ENCODE peak calls at places on chromosome 6, in four cellular contexts. One of them, this sample, is unnamed.

GRCh38 chr6:64777941-64778785 is 928.9 kb downstream of the EYS start:
- DNase-seq in HepG2: no peak
- DNase-seq in GM12878: no peak
- DNase-seq in H1: no peak
- DNase-seq in this sample: no peak

GRCh38 chr6:11605507-11605905 is 68.0 kb downstream of the TMEM170B start:
- DNase-seq in GM12878: no peak
- DNase-seq in HepG2: no peak
- DNase-seq in H1: no peak
- DNase-seq in this sample: no peak

GRCh38 chr6:166381733-166382499 is 824 bp downstream of the MPC1 start:
- DNase-seq in H1: no peak
- DNase-seq in HepG2: peak; percentile 58
- DNase-seq in GM12878: peak; percentile 42
- DNase-seq in this sample: peak; percentile 63

GRCh38 chr6:57421503-57421902 is 104.1 kb downstream of the PRIM2 start:
- DNase-seq in H1: no peak
- DNase-seq in HepG2: no peak
- DNase-seq in GM12878: peak; percentile 24
- DNase-seq in this sample: no peak

GRCh38 chr6:137970368-137970767 is 103.3 kb downstream of the TNFAIP3 start:
- DNase-seq in H1: no peak
- DNase-seq in HepG2: no peak
- DNase-seq in GM12878: no peak
- DNase-seq in this sample: no peak

GRCh38 chr6:38572186-38572813 is 67.4 kb downstream of the BTBD9 start:
- DNase-seq in HepG2: no peak
- DNase-seq in GM12878: peak; percentile 41
- DNase-seq in H1: no peak
- DNase-seq in this sample: no peak

GRCh38 chr6:134875367-134875766 is 74.5 kb downstream of the ALDH8A1 start:
- DNase-seq in HepG2: no peak
- DNase-seq in GM12878: no peak
- DNase-seq in H1: no peak
- DNase-seq in this sample: no peak

GRCh38 chr6:118679293-118679692 is 27.9 kb upstream of the CEP85L start:
- DNase-seq in H1: no peak
- DNase-seq in GM12878: no peak
- DNase-seq in HepG2: no peak
- DNase-seq in this sample: no peak

GRCh38 chr6:44266347-44266746 is 996 bp upstream of the NFKBIE start:
- DNase-seq in GM12878: no peak
- DNase-seq in H1: no peak
- DNase-seq in HepG2: no peak
- DNase-seq in this sample: no peak

GRCh38 chr6:133854167-133854632 is 34.7 kb upstream of the TCF21 start:
- DNase-seq in HepG2: no peak
- DNase-seq in H1: no peak
- DNase-seq in GM12878: no peak
- DNase-seq in this sample: no peak

GRCh38 chr6:130577178-130577919 is 211.5 kb downstream of the TMEM200A start:
- DNase-seq in GM12878: no peak
- DNase-seq in HepG2: no peak
- DNase-seq in H1: no peak
- DNase-seq in this sample: no peak

GRCh38 chr6:54864272-54864671 is 17.7 kb downstream of the FAM83B start:
- DNase-seq in HepG2: no peak
- DNase-seq in H1: no peak
- DNase-seq in GM12878: no peak
- DNase-seq in this sample: no peak

GRCh38 chr6:165988306-165988756 is 179.3 kb downstream of the TBXT start:
- DNase-seq in H1: no peak
- DNase-seq in GM12878: no peak
- DNase-seq in HepG2: no peak
- DNase-seq in this sample: no peak

GRCh38 chr6:3627501-3627900 is 124.0 kb downstream of the PXDC1 start:
- DNase-seq in H1: no peak
- DNase-seq in HepG2: no peak
- DNase-seq in GM12878: no peak
- DNase-seq in this sample: no peak

GRCh38 chr6:40982917-40983316 is 56.1 kb downstream of the UNC5CL start:
- DNase-seq in GM12878: no peak
- DNase-seq in H1: no peak
- DNase-seq in HepG2: no peak
- DNase-seq in this sample: no peak

GRCh38 chr6:141105481-141105880 is 1027.2 kb upstream of the GJE1 start:
- DNase-seq in H1: peak; percentile 75
- DNase-seq in HepG2: no peak
- DNase-seq in GM12878: no peak
- DNase-seq in this sample: no peak

GRCh38 chr6:53437557-53438202 is 88.9 kb upstream of the ELOVL5 start:
- DNase-seq in GM12878: peak; percentile 27
- DNase-seq in H1: no peak
- DNase-seq in HepG2: peak; percentile 71
- DNase-seq in this sample: peak; percentile 79

GRCh38 chr6:146598785-146599405 is at the start of gene ADGB:
- DNase-seq in HepG2: peak; percentile 36
- DNase-seq in H1: peak; percentile 29
- DNase-seq in GM12878: no peak
- DNase-seq in this sample: peak; percentile 69

DNA sequence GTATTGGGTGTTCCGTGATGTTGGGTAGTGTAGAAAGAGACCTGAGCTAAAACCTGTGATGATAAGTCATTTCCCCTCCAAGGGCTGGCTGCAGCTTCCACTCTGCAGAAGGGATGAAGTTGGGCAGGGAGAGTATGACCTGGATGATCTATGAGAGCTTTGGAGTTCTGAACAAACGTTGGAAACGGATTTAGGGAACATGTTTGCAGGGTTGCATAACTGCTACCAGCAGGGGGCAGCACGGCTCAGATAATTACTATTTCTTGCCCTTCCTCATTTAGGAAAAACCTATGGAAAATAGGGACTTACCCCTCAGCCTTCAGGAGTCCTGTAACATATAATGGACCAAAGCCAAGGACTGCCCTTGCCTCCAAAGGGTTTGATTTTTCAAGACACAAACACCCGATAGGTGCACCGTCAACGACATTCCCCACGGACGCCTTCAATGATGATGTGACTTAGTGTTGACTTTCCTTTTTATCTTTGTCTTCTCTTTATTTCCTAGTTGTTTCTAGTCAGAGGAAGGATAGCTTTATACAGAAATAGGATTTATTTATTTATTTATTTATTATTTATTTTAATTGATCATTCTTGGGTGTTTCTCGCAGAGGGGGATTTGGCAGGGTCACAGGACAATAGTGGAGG is 164.9 kb upstream of the SASH1 start:
- DNase-seq in GM12878: no peak
- DNase-seq in H1: peak; percentile 50
- DNase-seq in HepG2: peak; percentile 30
- DNase-seq in this sample: peak; percentile 34
- TF ChIP-seq SIN3A in GM12878: no peak
- TF ChIP-seq SIN3A in H1: no peak
- TF ChIP-seq SIN3A in HepG2: no peak
- TF ChIP-seq SIN3A in this sample: no peak

GRCh38 chr6:110557226-110557625 is 80.8 kb upstream of the SLC22A16 start:
- DNase-seq in H1: no peak
- DNase-seq in HepG2: no peak
- DNase-seq in GM12878: no peak
- DNase-seq in this sample: no peak
- TF ChIP-seq CREB1 in H1: no peak
- TF ChIP-seq CREB1 in HepG2: no peak
- TF ChIP-seq CREB1 in GM12878: no peak
- TF ChIP-seq CREB1 in this sample: no peak

GRCh38 chr6:149961728-149962425 is 1.9 kb upstream of the ULBP1 start:
- DNase-seq in GM12878: no peak
- DNase-seq in HepG2: no peak
- DNase-seq in H1: no peak
- DNase-seq in this sample: peak; percentile 25
- TF ChIP-seq SIN3A in GM12878: no peak
- TF ChIP-seq SIN3A in HepG2: no peak
- TF ChIP-seq SIN3A in H1: no peak
- TF ChIP-seq SIN3A in this sample: no peak

DNA sequence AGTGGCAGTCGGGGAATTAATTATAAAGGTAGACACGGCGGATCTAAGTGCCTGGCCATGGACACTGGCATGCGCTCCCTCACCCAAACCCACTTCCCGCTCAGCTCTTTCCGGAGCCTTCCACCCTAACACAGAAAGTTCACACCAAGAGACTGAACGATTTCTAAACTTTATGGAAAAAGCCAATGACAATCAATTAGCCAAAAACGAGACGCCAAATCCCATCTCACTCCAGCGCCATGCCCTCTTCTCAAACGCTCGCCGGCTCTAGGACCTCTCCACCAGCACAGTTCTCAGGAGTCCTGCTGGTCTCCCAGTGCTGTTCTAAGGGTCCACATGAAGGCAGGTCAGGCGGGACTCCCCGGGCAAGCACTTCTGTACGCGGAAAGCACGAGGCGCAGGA is 641 bp downstream of the SF3B5 start:
- DNase-seq in GM12878: no peak
- DNase-seq in H1: no peak
- DNase-seq in HepG2: no peak
- DNase-seq in this sample: no peak
- TF ChIP-seq CREB1 in GM12878: no peak
- TF ChIP-seq CREB1 in H1: no peak
- TF ChIP-seq CREB1 in HepG2: no peak
- TF ChIP-seq CREB1 in this sample: no peak

GRCh38 chr6:26420607-26421235 is 18.6 kb downstream of the BTN3A1 start:
- DNase-seq in HepG2: peak; percentile 61
- DNase-seq in H1: no peak
- DNase-seq in GM12878: no peak
- DNase-seq in this sample: peak; percentile 48

GRCh38 chr6:26422329-26422728 is 18.0 kb upstream of the BTN3A3 start:
- DNase-seq in GM12878: no peak
- DNase-seq in H1: no peak
- DNase-seq in HepG2: no peak
- DNase-seq in this sample: no peak

GRCh38 chr6:26415791-26416190 is 13.7 kb downstream of the BTN3A1 start:
- DNase-seq in HepG2: no peak
- DNase-seq in H1: no peak
- DNase-seq in GM12878: no peak
- DNase-seq in this sample: no peak

GRCh38 chr6:26416288-26416687 is 14.2 kb downstream of the BTN3A1 start:
- DNase-seq in H1: no peak
- DNase-seq in GM12878: no peak
- DNase-seq in HepG2: peak; percentile 21
- DNase-seq in this sample: no peak

GRCh38 chr6:26421259-26422144 is 18.8 kb upstream of the BTN3A3 start:
- DNase-seq in HepG2: peak; percentile 93
- DNase-seq in GM12878: peak; percentile 43
- DNase-seq in H1: peak; percentile 34
- DNase-seq in this sample: peak; percentile 92
- TF ChIP-seq SIN3A in HepG2: no peak
- TF ChIP-seq SIN3A in GM12878: no peak
- TF ChIP-seq SIN3A in H1: no peak
- TF ChIP-seq SIN3A in this sample: no peak

GRCh38 chr6:83514877-83515466 is 2.6 kb downstream of the PRSS35 start:
- DNase-seq in H1: no peak
- DNase-seq in HepG2: peak; percentile 29
- DNase-seq in GM12878: peak; percentile 30
- DNase-seq in this sample: peak; percentile 47
- TF ChIP-seq CREB1 in H1: no peak
- TF ChIP-seq CREB1 in HepG2: no peak
- TF ChIP-seq CREB1 in GM12878: no peak
- TF ChIP-seq CREB1 in this sample: no peak

DNA sequence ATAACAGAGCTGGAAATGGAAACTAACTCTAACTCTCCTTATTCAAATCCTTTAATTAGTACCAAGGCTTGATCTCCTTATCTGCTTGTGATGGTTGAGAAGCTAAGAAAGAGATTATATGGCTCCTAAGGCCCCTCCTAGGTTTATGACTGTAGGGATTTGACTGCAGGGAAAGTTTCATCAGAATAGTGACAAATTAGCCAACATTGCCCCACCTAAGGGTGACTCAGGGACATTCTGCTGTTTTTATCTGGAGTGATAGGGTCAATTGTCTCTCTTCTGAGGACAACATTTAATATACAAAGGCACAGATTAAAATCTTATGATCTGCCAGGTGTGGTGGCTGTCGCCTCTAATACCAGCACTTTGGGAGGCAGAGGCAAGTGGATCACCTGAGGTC is 138.1 kb upstream of the MARCKS start:
- DNase-seq in HepG2: no peak
- DNase-seq in GM12878: no peak
- DNase-seq in H1: no peak
- DNase-seq in this sample: no peak
- TF ChIP-seq SIN3A in HepG2: no peak
- TF ChIP-seq SIN3A in GM12878: no peak
- TF ChIP-seq SIN3A in H1: no peak
- TF ChIP-seq SIN3A in this sample: no peak

DNA sequence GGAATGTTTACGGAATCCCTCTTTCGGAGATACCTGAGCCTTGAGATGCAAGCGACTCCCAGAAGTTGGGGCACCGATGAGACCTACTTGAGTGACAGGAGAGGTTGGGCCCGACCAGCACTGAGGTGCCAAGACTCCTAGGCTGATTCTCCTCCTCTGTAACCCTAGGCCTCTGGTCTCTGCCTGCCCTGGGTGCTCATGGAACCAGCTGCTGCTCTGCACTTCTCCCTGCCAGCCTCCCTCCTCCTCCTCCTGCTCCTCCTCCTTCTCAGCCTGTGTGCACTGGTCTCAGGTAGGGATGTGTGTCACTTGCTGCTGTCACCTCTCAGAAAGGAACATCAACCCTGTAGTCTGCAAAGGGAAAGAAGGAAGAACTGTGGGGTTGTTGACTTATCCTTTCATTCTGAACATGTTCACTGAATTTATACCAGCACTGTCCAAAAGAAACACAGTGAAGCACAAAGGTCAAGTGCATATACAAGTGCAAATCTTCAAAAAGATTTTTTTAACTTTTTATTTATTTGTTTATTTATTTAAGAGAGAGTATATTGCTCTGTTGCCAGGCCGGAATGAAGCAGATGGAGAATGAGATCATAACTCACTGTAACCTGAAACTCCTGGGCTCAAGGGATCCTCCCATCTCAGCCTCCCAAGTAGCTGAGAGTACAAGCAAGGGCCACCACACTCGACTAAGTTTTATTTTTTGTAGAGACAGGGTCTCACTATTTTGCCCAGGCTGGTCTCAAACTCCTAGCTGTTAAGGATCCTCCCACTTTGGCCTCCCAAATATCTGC is 913 bp downstream of the BTN2A2 start:
- DNase-seq in H1: no peak
- DNase-seq in GM12878: no peak
- DNase-seq in HepG2: no peak
- DNase-seq in this sample: no peak
- TF ChIP-seq CREB1 in H1: no peak
- TF ChIP-seq CREB1 in GM12878: no peak
- TF ChIP-seq CREB1 in HepG2: no peak
- TF ChIP-seq CREB1 in this sample: no peak

This sample was measured in K562.